ENCODE peak calls at places on chromosomes 6 and 20, in eight cellular contexts. L is COR-L47, W is Peyer's patch, O is RPMI8226, G is GM23248, H is heart right ventricle, A is body of pancreas, U is mesendoderm. M is an unnamed sample.

GRCh38 chr20:55649254-55649653 is 356.1 kb downstream of the CBLN4 start:
- DNase-seq in G (no peak), A (no peak), U (no peak), O (no peak), W (no peak), H (no peak), L (no peak), M (no peak)

GRCh38 chr20:35329435-35330139 is 37.4 kb upstream of the FAM83C start:
- DNase-seq in A (peak; percentile 17), H (no peak), U (peak; percentile 85), O (peak; percentile 64), L (no peak), W (peak; percentile 72), G (peak; percentile 51), M (no peak)

GRCh38 chr6:28725890-28726348 is 197.9 kb downstream of the TRIM27 start:
- DNase-seq in O (peak; percentile 56), U (peak; percentile 92), A (no peak), G (no peak), W (no peak), H (no peak), L (no peak), M (no peak)

GRCh38 chr20:39823239-39823638 is 861.1 kb downstream of the DHX35 start:
- DNase-seq in A (no peak), U (no peak), W (no peak), L (no peak), G (peak; percentile 93), O (no peak), H (no peak), M (no peak)

GRCh38 chr6:162733489-162733888 is 5.7 kb downstream of the PACRG start:
- DNase-seq in G (no peak), H (no peak), O (no peak), L (no peak), A (no peak), W (no peak), U (peak; percentile 25), M (no peak)

GRCh38 chr6:28537509-28538140 is 11.9 kb downstream of the GPX5 start:
- DNase-seq in W (no peak), G (peak; percentile 2), H (no peak), O (peak; percentile 61), A (no peak), L (no peak), U (peak; percentile 95), M (no peak)

GRCh38 chr6:38955876-38956275 is 92.7 kb upstream of the GLP1R start:
- DNase-seq in H (no peak), O (no peak), A (peak; percentile 49), L (no peak), W (no peak), U (no peak), G (no peak), M (no peak)

GRCh38 chr6:34138924-34139323 is 7.0 kb downstream of the GRM4 start:
- DNase-seq in A (no peak), G (no peak), O (no peak), H (no peak), L (no peak), W (no peak), U (peak; percentile 69), M (no peak)

GRCh38 chr6:131998255-131998982 is 47.2 kb upstream of the CCN2 start:
- DNase-seq in A (no peak), L (no peak), H (no peak), W (no peak), G (no peak), U (no peak), O (no peak), M (no peak)

GRCh38 chr6:165178056-165178455 is 131.3 kb downstream of the C6orf118 start:
- DNase-seq in A (no peak), G (peak; percentile 84), H (no peak), L (no peak), W (no peak), O (no peak), U (no peak), M (no peak)

GRCh38 chr6:4935486-4935885 is 68.4 kb downstream of the RPP40 start:
- DNase-seq in W (no peak), O (no peak), H (no peak), A (no peak), L (no peak), G (no peak), U (no peak), M (no peak)

GRCh38 chr20:46221271-46221670 is 87.0 kb downstream of the CDH22 start:
- DNase-seq in A (no peak), O (no peak), W (no peak), H (no peak), L (no peak), U (peak; percentile 60), G (no peak), M (no peak)

GRCh38 chr20:10922941-10923340 is 249.1 kb upstream of the JAG1 start:
- DNase-seq in A (no peak), W (no peak), U (peak; percentile 19), L (no peak), H (no peak), G (peak; percentile 80), O (peak; percentile 7), M (no peak)

GRCh38 chr20:16528078-16528477 is 45.2 kb downstream of the KIF16B start:
- DNase-seq in L (no peak), O (no peak), U (peak; percentile 50), W (peak; percentile 85), H (no peak), G (peak; percentile 83), A (peak; percentile 81), M (peak; percentile 88)

GRCh38 chr20:481167-481566 is 18.8 kb upstream of the TBC1D20 start:
- DNase-seq in W (no peak), A (no peak), U (no peak), H (no peak), G (no peak), O (no peak), L (no peak), M (no peak)

GRCh38 chr6:143575440-143575839 is 63.9 kb upstream of the FUCA2 start:
- DNase-seq in W (peak; percentile 78), U (peak; percentile 80), O (peak; percentile 56), G (peak; percentile 83), H (no peak), L (peak; percentile 40), A (peak; percentile 57), M (peak; percentile 93)

GRCh38 chr6:102571236-102571908 is 1177.9 kb downstream of the GRIK2 start:
- DNase-seq in L (peak; percentile 4), G (no peak), W (no peak), H (no peak), O (no peak), U (no peak), A (no peak), M (no peak)

GRCh38 chr6:123118811-123119210 is 122.8 kb downstream of the CLVS2 start:
- DNase-seq in G (no peak), W (no peak), L (no peak), U (no peak), A (no peak), O (no peak), H (no peak), M (peak; percentile 56)

GRCh38 chr6:79601020-79601609 is 30.0 kb upstream of the SH3BGRL2 start:
- DNase-seq in O (no peak), L (no peak), A (no peak), H (no peak), W (no peak), U (no peak), G (peak; percentile 37), M (no peak)

GRCh38 chr6:169722362-169723199 is 1.7 kb downstream of the PHF10 start:
- DNase-seq in A (peak; percentile 37), O (peak; percentile 69), H (peak; percentile 39), W (peak; percentile 66), G (peak; percentile 82), L (no peak), U (peak; percentile 51), M (peak; percentile 43)

GRCh38 chr20:63554361-63555278 is 661 bp downstream of the FNDC11 start:
- DNase-seq in U (no peak), G (no peak), L (no peak), O (no peak), A (no peak), W (no peak), H (no peak), M (peak; percentile 47)

GRCh38 chr20:23269954-23270353 is 80.6 kb upstream of the NXT1 start:
- DNase-seq in A (no peak), H (no peak), G (no peak), L (no peak), W (no peak), O (no peak), U (peak; percentile 83), M (no peak)

GRCh38 chr6:83215131-83216047 is 22.2 kb downstream of the RWDD2A start:
- DNase-seq in G (peak; percentile 86), H (peak; percentile 21), U (peak; percentile 77), A (peak; percentile 61), L (peak; percentile 70), O (peak; percentile 11), W (peak; percentile 83), M (peak; percentile 89)

GRCh38 chr20:51447097-51447764 is 95.3 kb downstream of the NFATC2 start:
- DNase-seq in H (no peak), U (peak; percentile 86), A (peak; percentile 38), W (peak; percentile 64), G (peak; percentile 100), O (no peak), L (no peak), M (no peak)

GRCh38 chr6:125444234-125444949 is 142.6 kb upstream of the HDDC2 start:
- DNase-seq in G (no peak), A (peak; percentile 24), U (peak; percentile 19), H (peak; percentile 67), O (peak; percentile 20), W (no peak), L (no peak), M (no peak)

GRCh38 chr20:40787922-40788321 is 98.9 kb upstream of the MAFB start:
- DNase-seq in U (no peak), H (no peak), A (no peak), O (no peak), W (no peak), L (no peak), G (no peak), M (no peak)

GRCh38 chr6:89986650-89987074 is 92.4 kb downstream of the GJA10 start:
- DNase-seq in W (no peak), L (no peak), G (peak; percentile 78), A (no peak), H (no peak), U (no peak), O (no peak), M (peak; percentile 8)

GRCh38 chr6:24818346-24818745 is 19.6 kb upstream of the ARMH2 start:
- DNase-seq in A (no peak), L (no peak), G (no peak), W (no peak), H (no peak), U (no peak), O (no peak), M (no peak)

GRCh38 chr6:155152211-155153076 is 111.4 kb upstream of the CLDN20 start:
- DNase-seq in U (peak; percentile 87), H (no peak), W (no peak), A (no peak), L (no peak), G (no peak), O (no peak), M (no peak)

GRCh38 chr6:142945446-142946180 is 637 bp upstream of the HIVEP2 start:
- DNase-seq in G (peak; percentile 83), W (peak; percentile 79), U (peak; percentile 85), L (no peak), H (peak; percentile 64), A (peak; percentile 68), O (peak; percentile 51), M (peak; percentile 82)

GRCh38 chr20:1171461-1172093 is 13.2 kb downstream of the TMEM74B start:
- DNase-seq in L (no peak), W (no peak), A (no peak), G (peak; percentile 46), O (peak; percentile 33), U (peak; percentile 74), H (peak; percentile 37), M (no peak)

GRCh38 chr20:41218466-41218865 is 81.1 kb downstream of the PLCG1 start:
- DNase-seq in H (no peak), A (no peak), U (no peak), L (no peak), W (no peak), G (peak; percentile 86), O (no peak), M (no peak)

GRCh38 chr6:30970946-30971345 is 12.6 kb upstream of the MUC21 start:
- DNase-seq in G (no peak), A (no peak), W (no peak), U (no peak), H (no peak), O (no peak), L (no peak), M (peak; percentile 46)

GRCh38 chr6:18101271-18101670 is 21.2 kb downstream of the NHLRC1 start:
- DNase-seq in H (no peak), A (no peak), O (no peak), G (peak; percentile 62), W (no peak), U (no peak), L (no peak), M (no peak)

M was measured in NCI-H1417.